ENCODE peak calls at places on chromosomes 4 and X, in five cellular contexts. One of them, this sample, is unnamed.

GRCh38 chrX:53190363-53190960 is 34.5 kb downstream of the KDM5C start:
- DNase-seq in NB4: peak; percentile 15
- DNase-seq in AG09319: no peak
- DNase-seq in MCF 10A: peak; percentile 11
- DNase-seq in progenitor cell of endocrine pancreas: no peak
- DNase-seq in this sample: no peak

GRCh38 chr4:187135878-187136277 is 412.2 kb upstream of the FAT1 start:
- DNase-seq in NB4: no peak
- DNase-seq in AG09319: no peak
- DNase-seq in MCF 10A: no peak
- DNase-seq in progenitor cell of endocrine pancreas: no peak
- DNase-seq in this sample: no peak

GRCh38 chr4:37816006-37816405 is 10.5 kb upstream of the PGM2 start:
- DNase-seq in NB4: no peak
- DNase-seq in AG09319: no peak
- DNase-seq in MCF 10A: no peak
- DNase-seq in progenitor cell of endocrine pancreas: no peak
- DNase-seq in this sample: no peak

GRCh38 chr4:83771113-83771705 is 235.3 kb downstream of the GPAT3 start:
- DNase-seq in NB4: peak; percentile 48
- DNase-seq in AG09319: peak; percentile 10
- DNase-seq in MCF 10A: peak; percentile 71
- DNase-seq in progenitor cell of endocrine pancreas: peak; percentile 21
- DNase-seq in this sample: no peak

GRCh38 chr4:10106421-10107039 is 10.1 kb downstream of the WDR1 start:
- DNase-seq in NB4: peak; percentile 83
- DNase-seq in AG09319: peak; percentile 91
- DNase-seq in MCF 10A: peak; percentile 97
- DNase-seq in progenitor cell of endocrine pancreas: no peak
- DNase-seq in this sample: no peak

GRCh38 chr4:2047781-2048581 is 11.1 kb upstream of the NAT8L start:
- DNase-seq in NB4: peak; percentile 1
- DNase-seq in AG09319: no peak
- DNase-seq in MCF 10A: no peak
- DNase-seq in progenitor cell of endocrine pancreas: no peak
- DNase-seq in this sample: peak; percentile 64

GRCh38 chr4:84474107-84474506 is 25.0 kb downstream of the NKX6-1 start:
- DNase-seq in NB4: no peak
- DNase-seq in AG09319: no peak
- DNase-seq in MCF 10A: no peak
- DNase-seq in progenitor cell of endocrine pancreas: no peak
- DNase-seq in this sample: no peak

GRCh38 chr4:126647756-126648396 is 984.9 kb upstream of the INTU start:
- DNase-seq in NB4: no peak
- DNase-seq in AG09319: peak; percentile 3
- DNase-seq in MCF 10A: no peak
- DNase-seq in progenitor cell of endocrine pancreas: no peak
- DNase-seq in this sample: no peak

GRCh38 chr4:40316782-40317635 is 18.1 kb upstream of the CHRNA9 start:
- DNase-seq in NB4: peak; percentile 95
- DNase-seq in AG09319: peak; percentile 90
- DNase-seq in MCF 10A: peak; percentile 95
- DNase-seq in progenitor cell of endocrine pancreas: peak; percentile 57
- DNase-seq in this sample: peak; percentile 76

GRCh38 chrX:8242431-8242830 is 71.4 kb upstream of the VCX2 start:
- DNase-seq in NB4: no peak
- DNase-seq in AG09319: no peak
- DNase-seq in MCF 10A: no peak
- DNase-seq in progenitor cell of endocrine pancreas: no peak
- DNase-seq in this sample: no peak

GRCh38 chr4:8641256-8641655 is 48.7 kb downstream of the CPZ start:
- DNase-seq in NB4: no peak
- DNase-seq in AG09319: no peak
- DNase-seq in MCF 10A: no peak
- DNase-seq in progenitor cell of endocrine pancreas: no peak
- DNase-seq in this sample: peak; percentile 57

GRCh38 chrX:28016823-28017222 is 35.6 kb upstream of the DCAF8L1 start:
- DNase-seq in NB4: peak; percentile 2
- DNase-seq in AG09319: no peak
- DNase-seq in MCF 10A: peak; percentile 62
- DNase-seq in progenitor cell of endocrine pancreas: no peak
- DNase-seq in this sample: no peak

GRCh38 chrX:109920325-109920724 is 82.6 kb upstream of the TMEM164 start:
- DNase-seq in NB4: no peak
- DNase-seq in AG09319: no peak
- DNase-seq in MCF 10A: no peak
- DNase-seq in progenitor cell of endocrine pancreas: no peak
- DNase-seq in this sample: no peak

GRCh38 chr4:182862921-182863320 is 54.3 kb downstream of the DCTD start:
- DNase-seq in NB4: no peak
- DNase-seq in AG09319: no peak
- DNase-seq in MCF 10A: no peak
- DNase-seq in progenitor cell of endocrine pancreas: no peak
- DNase-seq in this sample: no peak

GRCh38 chrX:71291381-71291780 is 7.9 kb downstream of the NONO start:
- DNase-seq in NB4: no peak
- DNase-seq in AG09319: no peak
- DNase-seq in MCF 10A: no peak
- DNase-seq in progenitor cell of endocrine pancreas: no peak
- DNase-seq in this sample: no peak

GRCh38 chr4:145734576-145735329 is 54.8 kb downstream of the C4orf51 start:
- DNase-seq in NB4: no peak
- DNase-seq in AG09319: peak; percentile 94
- DNase-seq in MCF 10A: peak; percentile 98
- DNase-seq in progenitor cell of endocrine pancreas: no peak
- DNase-seq in this sample: no peak

GRCh38 chrX:149992918-149993317 is 54.6 kb upstream of the EOLA2 start:
- DNase-seq in NB4: no peak
- DNase-seq in AG09319: no peak
- DNase-seq in MCF 10A: no peak
- DNase-seq in progenitor cell of endocrine pancreas: no peak
- DNase-seq in this sample: no peak

DNA sequence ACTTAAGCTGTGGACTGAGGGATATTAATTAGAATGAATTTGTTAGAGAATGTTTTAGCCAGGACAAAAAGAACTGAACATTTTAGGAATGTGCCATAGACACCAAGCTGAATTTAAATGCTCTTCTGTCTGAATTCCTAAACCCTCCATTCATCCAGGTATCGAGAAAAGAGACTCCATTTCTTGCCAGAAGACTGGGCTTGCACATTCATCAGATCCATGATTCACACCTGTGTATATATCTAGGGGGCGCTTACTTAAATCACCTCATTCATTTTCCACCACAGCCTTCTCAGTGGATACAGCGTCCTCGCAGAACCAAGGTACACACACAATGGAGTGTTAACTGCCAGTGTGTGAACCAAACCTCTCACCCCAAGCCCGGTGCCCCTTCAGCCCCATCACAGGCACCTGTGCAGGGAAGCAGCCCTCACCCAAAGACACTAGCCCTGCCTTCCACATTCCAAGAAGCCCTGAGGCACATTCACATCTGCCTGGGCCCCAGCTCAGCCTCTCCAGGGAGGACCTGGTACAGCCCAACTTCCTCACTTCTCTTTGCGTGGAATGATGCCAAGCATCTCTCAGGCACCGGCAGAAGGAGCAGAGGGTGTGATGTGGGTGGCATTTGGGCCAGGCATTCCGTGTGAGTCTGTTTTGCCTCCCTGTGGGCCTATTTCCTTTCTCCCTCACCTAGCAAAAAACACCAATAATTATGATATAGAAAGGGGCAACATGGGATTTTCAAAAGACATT is 35.6 kb upstream of the C1QTNF7 start:
- DNase-seq in NB4: no peak
- DNase-seq in AG09319: no peak
- DNase-seq in MCF 10A: no peak
- DNase-seq in progenitor cell of endocrine pancreas: no peak
- DNase-seq in this sample: no peak
- TF ChIP-seq CTCF in NB4: no peak
- TF ChIP-seq CTCF in AG09319: no peak
- TF ChIP-seq CTCF in MCF 10A: no peak
- TF ChIP-seq CTCF in progenitor cell of endocrine pancreas: no peak
- TF ChIP-seq CTCF in this sample: no peak

DNA sequence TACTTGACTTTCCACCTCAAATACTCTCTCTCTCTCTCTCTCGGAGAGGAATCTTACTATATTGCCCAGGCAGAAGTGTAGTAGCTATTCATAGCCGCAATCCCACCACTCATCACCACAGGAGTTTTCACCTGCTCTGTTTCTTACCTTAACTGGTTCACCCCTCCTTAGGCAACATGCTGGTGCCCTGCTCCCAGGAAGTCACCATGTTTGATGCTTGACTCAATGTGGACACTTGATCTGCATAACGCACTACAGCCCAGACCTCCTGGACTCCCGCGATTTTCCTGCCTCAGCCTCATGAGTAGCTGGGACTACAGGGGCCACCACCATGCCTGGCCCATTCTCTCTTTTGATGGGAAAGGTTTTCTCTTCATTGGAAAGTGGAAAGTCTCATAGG is 271.8 kb downstream of the FBXW7 start:
- DNase-seq in NB4: no peak
- DNase-seq in AG09319: no peak
- DNase-seq in MCF 10A: no peak
- DNase-seq in progenitor cell of endocrine pancreas: no peak
- DNase-seq in this sample: no peak
- TF ChIP-seq CTCF in NB4: no peak
- TF ChIP-seq CTCF in AG09319: no peak
- TF ChIP-seq CTCF in MCF 10A: no peak
- TF ChIP-seq CTCF in progenitor cell of endocrine pancreas: no peak
- TF ChIP-seq CTCF in this sample: no peak

GRCh38 chr4:129929052-129929451 is 833.1 kb downstream of the C4orf33 start:
- DNase-seq in NB4: peak; percentile 35
- DNase-seq in AG09319: no peak
- DNase-seq in MCF 10A: peak; percentile 18
- DNase-seq in progenitor cell of endocrine pancreas: no peak
- DNase-seq in this sample: no peak
- TF ChIP-seq CTCF in NB4: peak; percentile 63
- TF ChIP-seq CTCF in AG09319: peak; percentile 5
- TF ChIP-seq CTCF in MCF 10A: no peak
- TF ChIP-seq CTCF in progenitor cell of endocrine pancreas: peak; percentile 47
- TF ChIP-seq CTCF in this sample: peak; percentile 73

GRCh38 chrX:131830400-131831184 is 192.5 kb upstream of the STK26 start:
- DNase-seq in NB4: peak; percentile 94
- DNase-seq in AG09319: peak; percentile 37
- DNase-seq in MCF 10A: peak; percentile 31
- DNase-seq in progenitor cell of endocrine pancreas: peak; percentile 73
- DNase-seq in this sample: no peak
- TF ChIP-seq CTCF in NB4: peak; percentile 25
- TF ChIP-seq CTCF in AG09319: peak; percentile 49
- TF ChIP-seq CTCF in MCF 10A: no peak
- TF ChIP-seq CTCF in progenitor cell of endocrine pancreas: peak; percentile 79
- TF ChIP-seq CTCF in this sample: peak; percentile 78

GRCh38 chrX:119948381-119948780 is 4.8 kb upstream of the NKAP start:
- DNase-seq in NB4: no peak
- DNase-seq in AG09319: no peak
- DNase-seq in MCF 10A: no peak
- DNase-seq in progenitor cell of endocrine pancreas: no peak
- DNase-seq in this sample: no peak
- TF ChIP-seq CTCF in NB4: no peak
- TF ChIP-seq CTCF in AG09319: no peak
- TF ChIP-seq CTCF in MCF 10A: no peak
- TF ChIP-seq CTCF in progenitor cell of endocrine pancreas: peak; percentile 24
- TF ChIP-seq CTCF in this sample: no peak

DNA sequence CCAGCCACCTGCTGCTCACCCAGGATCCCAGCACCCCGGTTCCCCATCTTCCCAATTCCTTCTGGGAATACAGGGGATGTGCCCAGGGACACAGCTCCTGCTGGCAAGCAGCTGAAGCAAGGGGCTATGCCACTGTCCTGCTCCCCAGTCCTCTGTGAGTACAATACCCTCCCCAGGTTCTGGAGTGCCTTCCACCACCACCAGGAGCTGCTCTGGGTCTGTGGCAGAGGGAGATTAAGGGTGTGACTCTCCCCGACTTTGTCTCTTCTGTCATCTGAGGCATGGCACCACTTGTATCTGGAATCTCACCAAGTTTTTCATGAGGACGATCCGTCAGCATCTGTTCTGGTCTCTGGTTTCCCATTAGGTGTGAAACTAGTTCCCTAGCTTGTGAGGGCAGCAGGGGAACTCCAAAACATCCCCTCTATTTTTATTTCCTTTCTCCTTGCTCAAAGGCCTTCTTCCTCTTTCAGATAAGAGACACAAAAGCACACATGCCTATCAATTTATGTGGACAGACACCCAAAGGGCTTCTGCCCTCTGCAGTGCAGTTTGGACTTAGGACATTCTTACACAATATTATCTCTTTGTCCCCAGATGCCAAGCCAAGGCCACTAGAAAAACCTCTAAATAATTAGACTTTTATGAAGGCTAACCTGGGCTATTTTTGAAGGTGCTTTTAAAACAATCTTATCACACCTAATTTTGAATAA is 26.8 kb downstream of the MGST2 start:
- DNase-seq in NB4: peak; percentile 17
- DNase-seq in AG09319: no peak
- DNase-seq in MCF 10A: no peak
- DNase-seq in progenitor cell of endocrine pancreas: no peak
- DNase-seq in this sample: no peak
- TF ChIP-seq CTCF in NB4: peak; percentile 12
- TF ChIP-seq CTCF in AG09319: peak; percentile 10
- TF ChIP-seq CTCF in MCF 10A: no peak
- TF ChIP-seq CTCF in progenitor cell of endocrine pancreas: peak; percentile 39
- TF ChIP-seq CTCF in this sample: peak; percentile 23

GRCh38 chrX:115373308-115373707 is 83.8 kb downstream of the LUZP4 start:
- DNase-seq in NB4: no peak
- DNase-seq in AG09319: no peak
- DNase-seq in MCF 10A: no peak
- DNase-seq in progenitor cell of endocrine pancreas: no peak
- DNase-seq in this sample: no peak

DNA sequence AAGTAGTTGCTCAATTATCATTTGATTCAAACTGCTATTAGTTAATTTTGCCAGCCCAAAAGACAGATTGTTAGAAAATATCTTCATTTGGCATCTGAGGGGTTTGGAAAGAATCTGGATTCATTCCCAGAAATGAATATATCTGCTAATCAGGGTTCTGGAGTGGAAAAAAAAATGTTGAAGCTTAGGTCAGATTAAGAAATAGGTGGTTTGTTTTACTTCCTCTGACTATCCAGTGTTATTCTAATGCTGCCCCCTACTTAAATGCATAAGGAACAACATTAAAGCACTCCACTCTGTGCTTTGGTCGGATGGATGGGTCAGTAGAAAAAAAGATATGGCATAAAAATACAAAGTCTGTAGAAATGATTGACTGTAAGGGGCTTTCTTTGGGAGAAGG is 89.0 kb downstream of the LUZP4 start:
- DNase-seq in NB4: no peak
- DNase-seq in AG09319: no peak
- DNase-seq in MCF 10A: peak; percentile 19
- DNase-seq in progenitor cell of endocrine pancreas: no peak
- DNase-seq in this sample: no peak
- TF ChIP-seq CTCF in NB4: no peak
- TF ChIP-seq CTCF in AG09319: peak; percentile 16
- TF ChIP-seq CTCF in MCF 10A: no peak
- TF ChIP-seq CTCF in progenitor cell of endocrine pancreas: no peak
- TF ChIP-seq CTCF in this sample: no peak

GRCh38 chr4:155666701-155667537 is at the start of gene GUCY1A1:
- DNase-seq in NB4: no peak
- DNase-seq in AG09319: no peak
- DNase-seq in MCF 10A: peak; percentile 37
- DNase-seq in progenitor cell of endocrine pancreas: peak; percentile 44
- DNase-seq in this sample: peak; percentile 72
- TF ChIP-seq CTCF in NB4: no peak
- TF ChIP-seq CTCF in AG09319: no peak
- TF ChIP-seq CTCF in MCF 10A: no peak
- TF ChIP-seq CTCF in progenitor cell of endocrine pancreas: no peak
- TF ChIP-seq CTCF in this sample: no peak